ENCODE peak calls at places on chromosomes 11 and 22, in six cellular contexts. X, L, H, M, K and D are unnamed samples.

GRCh38 chr22:36554101-36554500 is 25.1 kb upstream of the EIF3D start:
- DNase-seq in M (no peak), H (no peak), K (no peak), L (no peak), X (no peak), D (no peak)

GRCh38 chr11:57493507-57494503 is 21.7 kb downstream of the SLC43A1 start:
- DNase-seq in M (peak; percentile 85), K (peak; percentile 76), X (peak; percentile 86), H (no peak), L (no peak), D (peak; percentile 62)

GRCh38 chr22:50670513-50670912 is 2.1 kb upstream of the SHANK3 start:
- DNase-seq in L (no peak), M (no peak), H (no peak), X (no peak), K (no peak), D (no peak)

GRCh38 chr11:16002942-16003341 is 353.4 kb downstream of the SOX6 start:
- DNase-seq in H (no peak), K (no peak), M (no peak), X (no peak), L (no peak), D (no peak)

GRCh38 chr11:35593143-35593542 is 25.1 kb upstream of the FJX1 start:
- DNase-seq in M (no peak), K (no peak), X (no peak), H (no peak), L (no peak), D (no peak)

GRCh38 chr11:35632301-35632700 is 14.0 kb downstream of the FJX1 start:
- DNase-seq in H (no peak), K (peak; percentile 27), M (no peak), X (no peak), L (no peak), D (no peak)

GRCh38 chr11:102279641-102280170 is 37.6 kb upstream of the BIRC3 start:
- DNase-seq in H (no peak), X (no peak), L (no peak), M (no peak), K (no peak), D (no peak)

GRCh38 chr11:17544181-17544622 is at the start of gene USH1C:
- DNase-seq in K (peak; percentile 70), M (peak; percentile 80), X (no peak), L (peak; percentile 61), H (no peak), D (peak; percentile 41)

GRCh38 chr22:26323013-26323412 is 106.0 kb upstream of the ASPHD2 start:
- DNase-seq in L (no peak), H (no peak), K (no peak), X (no peak), M (no peak), D (no peak)

GRCh38 chr11:45803981-45804805 is 756 bp upstream of the SLC35C1 start:
- DNase-seq in M (peak; percentile 95), K (peak; percentile 74), X (peak; percentile 45), H (peak; percentile 90), L (peak; percentile 47), D (peak; percentile 63)

GRCh38 chr11:28674432-28675076 is 566.4 kb downstream of the METTL15 start:
- DNase-seq in H (no peak), K (peak; percentile 29), X (no peak), M (peak; percentile 37), L (no peak), D (peak; percentile 35)

GRCh38 chr11:19853016-19853415 is 140.4 kb downstream of the NAV2 start:
- DNase-seq in L (no peak), X (no peak), M (no peak), K (no peak), H (no peak), D (no peak)

GRCh38 chr11:118619444-118620205 is 12.2 kb downstream of the PHLDB1 start:
- DNase-seq in X (no peak), H (no peak), M (peak; percentile 70), L (no peak), K (no peak), D (no peak)

GRCh38 chr11:92308366-92308765 is 83.7 kb downstream of the FAT3 start:
- DNase-seq in X (no peak), K (no peak), M (no peak), H (no peak), L (no peak), D (no peak)

GRCh38 chr11:8671651-8672062 is 10.8 kb downstream of the TRIM66 start:
- DNase-seq in M (no peak), K (no peak), X (no peak), L (no peak), H (peak; percentile 61), D (no peak)

GRCh38 chr11:33532720-33533119 is 167.9 kb downstream of the C11orf91 start:
- DNase-seq in X (no peak), M (no peak), L (no peak), H (no peak), K (no peak), D (no peak)

GRCh38 chr11:57792060-57792541 is 30.5 kb downstream of the CTNND1 start:
- DNase-seq in K (no peak), X (no peak), M (peak; percentile 89), H (no peak), L (no peak), D (no peak)

GRCh38 chr11:32231909-32232493 is 141.1 kb downstream of the RCN1 start:
- DNase-seq in K (peak; percentile 29), X (no peak), H (no peak), M (no peak), L (peak; percentile 35), D (peak; percentile 56)

GRCh38 chr22:17831527-17832251 is 57.4 kb upstream of the BID start:
- DNase-seq in H (no peak), X (no peak), M (no peak), L (no peak), K (no peak), D (no peak)

GRCh38 chr22:40714514-40714966 is 35.3 kb downstream of the MCHR1 start:
- DNase-seq in M (no peak), H (no peak), K (peak; percentile 33), L (no peak), X (no peak), D (no peak)

GRCh38 chr22:40719599-40719998 is 40.3 kb downstream of the MCHR1 start:
- DNase-seq in M (no peak), X (no peak), L (no peak), H (no peak), K (no peak), D (no peak)

GRCh38 chr22:40712311-40712710 is 33.0 kb downstream of the MCHR1 start:
- DNase-seq in H (no peak), M (no peak), K (no peak), L (no peak), X (no peak), D (no peak)

GRCh38 chr22:40718250-40719204 is 39.2 kb downstream of the MCHR1 start:
- DNase-seq in L (no peak), K (no peak), X (no peak), H (no peak), M (no peak), D (no peak)

DNA sequence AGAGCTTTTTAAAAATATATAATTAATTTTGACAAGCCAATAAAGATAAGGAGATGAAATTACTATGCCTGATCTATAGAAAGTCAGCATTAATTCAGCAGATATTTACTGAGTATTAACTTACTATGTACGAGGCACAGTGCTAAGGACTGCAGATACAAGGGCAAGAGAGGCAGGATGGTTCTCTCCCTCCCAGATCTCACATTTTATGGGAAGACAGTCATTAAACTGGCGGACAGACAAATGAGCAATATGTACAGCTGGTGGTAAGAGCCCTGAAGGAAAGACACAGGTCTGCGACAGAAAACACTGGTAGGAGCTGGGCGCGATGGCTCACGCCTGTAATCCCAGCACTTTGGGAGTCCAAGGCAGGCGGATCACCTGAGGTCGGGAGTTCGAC is 36.8 kb downstream of the MCHR1 start:
- DNase-seq in X (no peak), H (no peak), M (no peak), L (no peak), K (no peak), D (no peak)
- TF ChIP-seq CTCF in X (no peak), H (no peak), M (no peak), L (no peak), K (no peak), D (no peak)

GRCh38 chr22:30667486-30668305 is at the start of gene DUSP18:
- DNase-seq in M (peak; percentile 97), L (peak; percentile 93), X (peak; percentile 98), K (peak; percentile 98), H (peak; percentile 96), D (peak; percentile 98)
- TF ChIP-seq CTCF in M (no peak), L (no peak), X (peak; percentile 62), K (peak; percentile 49), H (peak; percentile 50), D (peak; percentile 73)

GRCh38 chr11:63978551-63979235 is 4.3 kb downstream of the COX8A start:
- DNase-seq in X (no peak), K (no peak), L (no peak), M (no peak), H (no peak), D (no peak)

GRCh38 chr11:63970902-63971301 is 3.5 kb upstream of the COX8A start:
- DNase-seq in L (no peak), H (no peak), M (no peak), K (no peak), X (no peak), D (no peak)

GRCh38 chr11:63979426-63979825 is 5.0 kb downstream of the COX8A start:
- DNase-seq in H (no peak), K (no peak), L (no peak), X (no peak), M (no peak), D (no peak)

GRCh38 chr11:63974259-63975143 is at the start of gene COX8A:
- DNase-seq in H (peak; percentile 99), X (peak; percentile 85), L (peak; percentile 99), K (peak; percentile 91), M (peak; percentile 99), D (peak; percentile 92)
- TF ChIP-seq CTCF in H (no peak), X (peak; percentile 23), L (no peak), K (no peak), M (no peak), D (no peak)

GRCh38 chr11:7536102-7536501 is 22.3 kb downstream of the PPFIBP2 start:
- DNase-seq in L (peak; percentile 60), X (no peak), M (no peak), H (peak; percentile 37), K (peak; percentile 27), D (peak; percentile 45)
- TF ChIP-seq CTCF in L (no peak), X (peak; percentile 39), M (peak; percentile 17), H (no peak), K (peak; percentile 33), D (peak; percentile 47)

GRCh38 chr22:47213571-47214230 is 451.3 kb downstream of the TBC1D22A start:
- DNase-seq in H (peak; percentile 20), L (peak; percentile 28), K (no peak), X (peak; percentile 6), M (no peak), D (no peak)
- TF ChIP-seq CTCF in H (peak; percentile 74), L (peak; percentile 31), K (peak; percentile 16), X (no peak), M (peak; percentile 55), D (no peak)

GRCh38 chr22:29026579-29026978 is 35.1 kb downstream of the C22orf31 start:
- DNase-seq in H (no peak), M (no peak), K (no peak), L (no peak), X (no peak), D (no peak)
- TF ChIP-seq CTCF in H (no peak), M (no peak), K (no peak), L (no peak), X (no peak), D (no peak)